ENCODE peak calls at places on chromosomes 11 and 22, in four cellular contexts. Z is kidney, R is fibroblast of lung, G is heart left ventricle. H is an unnamed sample.

GRCh38 chr11:122215244-122215992 is 99.4 kb upstream of the BLID start:
- DNase-seq in Z (peak), R (peak), G (peak), H (peak)

GRCh38 chr11:131683131-131683530 is 312.7 kb downstream of the NTM start:
- DNase-seq in Z (no peak), R (no peak), G (no peak), H (no peak)

GRCh38 chr11:60863550-60864521 is 3.5 kb upstream of the ZP1 start:
- DNase-seq in Z (no peak), R (no peak), G (no peak), H (no peak)

GRCh38 chr11:34050536-34050935 is 995 bp upstream of the CAPRIN1 start:
- DNase-seq in Z (no peak), R (no peak), G (no peak), H (peak)

GRCh38 chr11:17719940-17720795 is 797 bp downstream of the MYOD1 start:
- DNase-seq in Z (no peak), R (peak), G (no peak), H (peak)

GRCh38 chr22:20111045-20111688 is 4.7 kb upstream of the RANBP1 start:
- DNase-seq in Z (peak), R (no peak), G (no peak), H (peak)

GRCh38 chr11:92886243-92886905 is 83.1 kb upstream of the MTNR1B start:
- DNase-seq in Z (no peak), R (peak), G (no peak), H (peak)

GRCh38 chr22:46367707-46368191 is 32.2 kb downstream of the TRMU start:
- DNase-seq in Z (peak), R (peak), G (peak), H (peak)

GRCh38 chr11:114059278-114059983 is at the start of gene ZBTB16:
- DNase-seq in Z (peak), R (no peak), G (peak), H (peak)

GRCh38 chr22:48782817-48783511 is 1044.7 kb downstream of the BRD1 start:
- DNase-seq in Z (no peak), R (no peak), G (no peak), H (no peak)

GRCh38 chr11:12106501-12106900 is 3.9 kb upstream of the MICAL2 start:
- DNase-seq in Z (no peak), R (no peak), G (no peak), H (no peak)

GRCh38 chr11:86182976-86183584 is 61.5 kb upstream of the EED start:
- DNase-seq in Z (no peak), R (peak), G (no peak), H (peak)

GRCh38 chr11:15288801-15289342 is 174.1 kb downstream of the INSC start:
- DNase-seq in Z (no peak), R (no peak), G (no peak), H (no peak)

GRCh38 chr22:49152146-49152929 is 675.3 kb downstream of the BRD1 start:
- DNase-seq in Z (no peak), R (no peak), G (no peak), H (no peak)

GRCh38 chr11:67282876-67283371 is 6.2 kb upstream of the ANKRD13D start:
- DNase-seq in Z (peak), R (no peak), G (peak), H (no peak)

GRCh38 chr11:108628326-108628725 is 34.8 kb upstream of the EXPH5 start:
- DNase-seq in Z (no peak), R (no peak), G (no peak), H (no peak)

GRCh38 chr11:13786688-13787087 is 118.2 kb downstream of the FAR1 start:
- DNase-seq in Z (no peak), R (no peak), G (no peak), H (no peak)

GRCh38 chr11:85815186-85815911 is 4.4 kb upstream of the SYTL2 start:
- DNase-seq in Z (no peak), R (peak), G (no peak), H (no peak)

GRCh38 chr11:130674686-130675085 is 226.2 kb downstream of the ADAMTS15 start:
- DNase-seq in Z (no peak), R (peak), G (no peak), H (peak)

GRCh38 chr22:34696557-34696956 is 369.4 kb upstream of the ISX start:
- DNase-seq in Z (no peak), R (no peak), G (no peak), H (no peak)

GRCh38 chr11:82797595-82797971 is 63.9 kb upstream of the FAM181B start:
- DNase-seq in Z (no peak), R (no peak), G (no peak), H (no peak)

GRCh38 chr22:50633771-50634170 is 5.8 kb upstream of the ARSA start:
- DNase-seq in Z (no peak), R (no peak), G (no peak), H (no peak)

GRCh38 chr11:68396526-68396925 is 64.0 kb upstream of the PPP6R3 start:
- DNase-seq in Z (no peak), R (no peak), G (no peak), H (no peak)

GRCh38 chr22:21000215-21000986 is 1.5 kb downstream of the THAP7 start:
- DNase-seq in Z (peak), R (peak), G (no peak), H (peak)

GRCh38 chr22:36175892-36176291 is 15.3 kb upstream of the APOL3 start:
- DNase-seq in Z (no peak), R (no peak), G (no peak), H (no peak)

GRCh38 chr11:60919320-60919719 is 4.9 kb upstream of the TMEM132A start:
- DNase-seq in Z (no peak), R (no peak), G (no peak), H (peak)

DNA sequence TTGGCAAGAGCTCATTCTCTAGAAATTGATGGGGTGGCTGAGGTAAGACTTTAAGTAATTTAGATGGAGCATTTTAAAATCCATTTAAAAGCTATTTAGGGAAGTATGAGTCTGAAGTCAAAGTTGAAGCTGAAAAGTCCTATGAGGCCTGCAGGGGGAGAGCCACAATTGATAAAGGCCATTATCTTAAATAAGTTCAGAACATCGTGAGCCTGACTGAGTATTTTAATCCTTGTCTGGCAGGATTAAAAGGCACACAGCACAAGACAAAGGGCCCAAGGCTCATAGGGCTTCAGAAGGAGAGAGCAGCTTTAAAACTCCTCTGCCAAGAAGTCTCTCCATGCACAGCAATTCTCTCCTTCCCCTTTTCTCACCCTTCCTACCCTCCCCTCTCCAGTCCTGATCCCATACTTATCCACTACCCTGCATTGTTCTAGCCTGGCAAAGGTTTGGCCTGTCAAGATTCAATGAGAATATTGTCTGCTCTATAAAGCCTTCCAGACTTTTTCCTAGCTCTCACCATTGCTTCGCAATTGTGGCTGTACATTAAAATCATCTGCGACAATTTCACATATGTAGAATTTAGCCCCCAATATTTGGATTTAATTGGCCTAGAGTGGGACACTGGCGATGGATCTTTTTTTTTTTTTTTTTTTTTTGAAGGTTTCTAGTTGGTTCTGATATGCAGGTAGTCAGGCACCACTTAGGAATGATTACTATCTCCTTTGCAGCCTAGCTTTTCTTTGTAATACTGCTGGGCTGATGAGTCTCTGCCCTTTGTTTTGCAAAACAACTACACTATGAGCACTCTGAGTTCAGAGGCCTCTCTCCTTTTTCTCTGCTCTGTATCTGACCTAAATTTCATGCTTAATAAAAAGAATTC is 1312.8 kb downstream of the FAM181B start:
- DNase-seq in Z (no peak), R (no peak), G (no peak), H (no peak)
- TF ChIP-seq CTCF in Z (no peak), R (no peak), G (no peak), H (no peak)

GRCh38 chr11:27362032-27362431 is 983 bp downstream of the CCDC34 start:
- DNase-seq in Z (no peak), R (no peak), G (no peak), H (no peak)
- H3K4me3 ChIP-seq in Z (no peak), R (peak), G (peak), H (no peak)

DNA sequence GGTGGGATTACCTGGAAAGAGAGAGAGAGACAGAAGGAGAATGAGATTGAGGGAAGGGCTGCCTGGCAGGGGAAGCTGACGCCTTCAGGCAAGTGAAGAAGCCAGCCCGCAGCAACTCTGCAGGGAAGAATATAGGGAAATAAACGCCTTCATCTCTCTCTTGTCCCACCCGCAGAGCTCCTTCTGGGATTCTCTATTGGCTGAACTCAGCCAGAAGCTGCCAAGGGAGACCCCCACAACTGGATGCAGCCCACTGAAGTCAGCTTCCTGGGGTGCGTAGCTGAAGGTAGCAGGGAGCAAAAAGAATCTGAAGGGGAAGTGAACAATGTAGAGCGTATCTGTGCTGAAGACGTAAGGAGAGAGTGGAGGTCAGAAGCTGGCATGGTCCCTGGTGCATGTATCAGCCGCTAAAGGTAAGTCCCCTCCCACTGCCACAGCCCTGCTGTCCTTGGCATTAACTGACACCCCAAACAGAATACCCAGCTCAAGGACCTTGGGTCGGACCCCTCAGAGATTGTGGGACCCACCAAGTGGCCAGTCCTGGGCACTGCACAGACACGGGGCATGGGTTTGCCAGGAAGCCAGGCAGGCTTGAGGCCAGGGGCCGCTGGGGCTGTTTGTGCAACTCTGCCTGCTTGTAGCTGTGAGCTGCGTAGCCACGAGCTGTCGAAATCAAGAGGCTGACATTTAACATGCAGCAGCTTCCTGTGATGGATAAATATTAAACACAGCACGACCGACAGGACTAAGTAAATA is 469.9 kb downstream of the MN1 start:
- DNase-seq in Z (peak), R (no peak), G (peak), H (peak)
- TF ChIP-seq CTCF in Z (peak), R (peak), G (peak), H (peak)

DNA sequence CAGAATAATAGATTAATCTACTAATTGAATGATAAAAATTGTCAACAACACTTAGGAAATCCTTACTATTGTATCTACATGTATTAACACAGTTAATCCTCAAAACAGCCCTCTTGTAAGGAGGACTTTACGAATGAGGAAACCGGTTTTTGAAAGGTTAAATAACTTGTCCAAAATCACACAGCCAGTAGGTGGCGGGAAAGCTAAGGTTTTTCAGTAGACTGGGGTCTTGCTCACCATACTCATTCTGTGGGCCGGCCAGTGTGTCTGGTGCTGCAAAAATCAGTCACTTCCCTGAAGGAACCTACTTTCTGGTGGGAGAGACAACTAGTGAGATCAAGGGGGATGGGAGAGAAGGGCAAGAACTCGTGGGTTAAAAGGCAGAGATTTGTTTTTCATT is 3.8 kb downstream of the DCPS start:
- DNase-seq in Z (no peak), R (peak), G (no peak), H (peak)
- H3K4me3 ChIP-seq in Z (no peak), R (no peak), G (no peak), H (no peak)

GRCh38 chr22:43833286-43834240 is 21.5 kb upstream of the EFCAB6 start:
- DNase-seq in Z (peak), R (no peak), G (no peak), H (no peak)
- TF ChIP-seq CTCF in Z (no peak), R (no peak), G (no peak), H (no peak)